ENCODE peak calls at places on chromosomes 11 and 22, in ten cellular contexts. F, V, J, Z, E, O, B, H, P and G are unnamed samples.

GRCh38 chr22:42805016-42805997 is 51.8 kb downstream of the ARFGAP3 start:
- DNase-seq in E (peak; percentile 89), P (no peak), H (no peak), J (no peak), V (no peak), O (no peak), F (no peak), Z (no peak), B (peak; percentile 16), G (no peak)

GRCh38 chr11:119152043-119152442 is 3.2 kb downstream of the ABCG4 start:
- DNase-seq in P (no peak), E (no peak), F (no peak), V (no peak), J (no peak), B (no peak), O (no peak), Z (no peak), H (no peak), G (no peak)

GRCh38 chr11:112227002-112227401 is 774 bp downstream of the PTS start:
- DNase-seq in B (no peak), F (no peak), Z (no peak), J (peak; percentile 54), E (no peak), V (no peak), P (no peak), O (no peak), H (peak; percentile 35), G (no peak)

GRCh38 chr11:104623518-104623917 is 274.7 kb downstream of the CASP12 start:
- DNase-seq in Z (no peak), B (no peak), P (no peak), J (peak; percentile 68), O (no peak), E (no peak), F (no peak), V (no peak), H (peak; percentile 66), G (no peak)

GRCh38 chr22:17786435-17787158 is 12.3 kb upstream of the BID start:
- DNase-seq in P (no peak), O (no peak), F (no peak), H (no peak), E (peak; percentile 85), J (peak; percentile 25), B (no peak), Z (no peak), V (no peak), G (no peak)

GRCh38 chr11:44524751-44525171 is 40.7 kb upstream of the CD82 start:
- DNase-seq in B (no peak), H (no peak), V (no peak), E (no peak), F (no peak), Z (no peak), O (no peak), J (peak; percentile 56), P (no peak), G (no peak)

GRCh38 chr11:67611704-67612587 is 5.2 kb downstream of the NDUFV1 start:
- DNase-seq in V (no peak), H (no peak), P (no peak), Z (no peak), J (no peak), O (no peak), E (no peak), B (no peak), F (no peak), G (no peak)

GRCh38 chr11:36186340-36186739 is 102.9 kb downstream of the COMMD9 start:
- DNase-seq in V (no peak), P (no peak), H (peak; percentile 77), J (peak; percentile 82), F (no peak), B (no peak), E (no peak), O (no peak), Z (peak; percentile 78), G (no peak)

GRCh38 chr11:19800162-19800561 is 87.5 kb downstream of the NAV2 start:
- DNase-seq in E (no peak), V (no peak), J (no peak), B (no peak), Z (no peak), F (no peak), O (no peak), H (no peak), P (no peak), G (no peak)

GRCh38 chr11:1078191-1078601 is 3.5 kb downstream of the MUC2 start:
- DNase-seq in O (no peak), V (no peak), P (no peak), E (peak; percentile 74), Z (no peak), J (no peak), B (no peak), H (no peak), F (no peak), G (peak; percentile 47)

GRCh38 chr11:88194990-88195389 is 19.7 kb upstream of the RAB38 start:
- DNase-seq in H (no peak), P (no peak), V (no peak), J (no peak), B (no peak), Z (no peak), F (no peak), E (no peak), O (no peak), G (no peak)

GRCh38 chr11:78504708-78505107 is 70.0 kb downstream of the NARS2 start:
- DNase-seq in E (no peak), Z (no peak), V (no peak), F (no peak), J (no peak), P (no peak), B (no peak), H (no peak), O (no peak), G (no peak)

GRCh38 chr11:16809901-16810668 is 71.6 kb downstream of the C11orf58 start:
- DNase-seq in J (peak; percentile 53), O (no peak), F (no peak), E (no peak), B (no peak), V (no peak), H (peak; percentile 50), Z (no peak), P (peak; percentile 53), G (no peak)

GRCh38 chr11:108628326-108628725 is 34.8 kb upstream of the EXPH5 start:
- DNase-seq in F (no peak), P (no peak), B (no peak), Z (no peak), H (no peak), E (no peak), J (no peak), V (no peak), O (no peak), G (no peak)

DNA sequence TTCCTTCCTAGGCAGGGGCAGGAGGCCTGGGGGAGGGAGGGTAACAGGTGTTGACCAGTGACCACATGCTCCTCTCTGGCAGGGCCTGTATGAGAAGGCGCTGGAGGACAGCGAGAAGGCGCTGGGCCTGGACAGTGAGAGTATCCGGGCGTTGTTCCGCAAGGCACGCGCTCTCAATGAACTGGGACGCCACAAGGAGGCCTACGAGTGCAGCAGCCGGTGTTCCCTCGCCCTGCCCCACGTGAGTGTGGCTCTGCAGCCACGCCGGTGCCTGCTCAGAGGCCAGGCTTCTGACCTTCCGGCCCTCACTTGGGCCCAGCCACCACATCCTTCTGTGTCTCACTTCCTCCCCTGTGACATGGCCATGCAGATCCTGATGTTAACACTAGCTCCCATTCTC is 25.8 kb downstream of the ZC3H7B start:
- DNase-seq in E (peak; percentile 59), F (no peak), O (no peak), V (no peak), B (no peak), H (no peak), J (no peak), Z (no peak), P (no peak), G (no peak)
- TF ChIP-seq CTCF in E (no peak), F (no peak), O (no peak), V (no peak), B (no peak), H (no peak), J (no peak), Z (no peak), P (no peak), G (no peak)

GRCh38 chr22:43892183-43892894 is 526 bp upstream of the PNPLA5 start:
- DNase-seq in O (no peak), F (no peak), J (no peak), P (no peak), V (no peak), Z (no peak), B (no peak), H (no peak), E (peak; percentile 2), G (no peak)

GRCh38 chr22:43893266-43893665 is 1.5 kb upstream of the PNPLA5 start:
- DNase-seq in H (no peak), E (peak; percentile 43), V (no peak), O (no peak), Z (no peak), F (no peak), P (no peak), J (no peak), B (no peak), G (no peak)

GRCh38 chr22:43894122-43894521 is 2.3 kb upstream of the PNPLA5 start:
- DNase-seq in P (no peak), J (no peak), V (no peak), F (no peak), H (no peak), O (no peak), E (peak; percentile 11), B (no peak), Z (no peak), G (no peak)

GRCh38 chr22:43897751-43898261 is 6.0 kb upstream of the PNPLA5 start:
- DNase-seq in V (no peak), H (no peak), E (no peak), F (no peak), O (no peak), P (no peak), J (peak; percentile 88), B (no peak), Z (no peak), G (no peak)

GRCh38 chr22:43895986-43896645 is 4.3 kb upstream of the PNPLA5 start:
- DNase-seq in V (no peak), H (no peak), O (no peak), J (no peak), Z (no peak), E (no peak), B (no peak), P (no peak), F (no peak), G (no peak)
- TF ChIP-seq CTCF in V (no peak), H (no peak), O (no peak), J (no peak), Z (no peak), E (no peak), B (no peak), P (no peak), F (no peak), G (no peak)

GRCh38 chr22:20319041-20319744 is 667 bp downstream of the DGCR6L start:
- DNase-seq in H (no peak), P (no peak), F (no peak), Z (no peak), J (no peak), O (no peak), B (no peak), E (peak; percentile 54), V (peak; percentile 68), G (peak; percentile 10)
- TF ChIP-seq CTCF in H (no peak), P (no peak), F (no peak), Z (no peak), J (no peak), O (no peak), B (no peak), E (no peak), V (no peak), G (no peak)

GRCh38 chr11:74449369-74449931 is 17.9 kb downstream of the KCNE3 start:
- DNase-seq in P (no peak), J (peak; percentile 66), B (peak; percentile 63), H (peak; percentile 70), O (no peak), F (peak; percentile 65), E (no peak), V (no peak), Z (peak; percentile 54), G (no peak)
- TF ChIP-seq CTCF in P (peak; percentile 65), J (peak; percentile 69), B (peak; percentile 68), H (peak; percentile 50), O (peak; percentile 82), F (peak; percentile 59), E (peak; percentile 82), V (peak; percentile 87), Z (peak; percentile 66), G (peak; percentile 85)